ENCODE peak calls at places on chromosomes 7 and 10, in ten cellular contexts. N, O, U, L, F, P, A, T, M and K are unnamed samples.

GRCh38 chr10:119401671-119402395 is 140.7 kb downstream of the RGS10 start:
- DNase-seq in P (no peak), T (no peak), F (peak), O (no peak), L (no peak), A (peak), U (peak), M (no peak), N (no peak), K (peak)

GRCh38 chr10:106973716-106974115 is 190.8 kb downstream of the SORCS1 start:
- DNase-seq in F (no peak), P (no peak), U (no peak), A (no peak), M (no peak), T (no peak), N (no peak), L (no peak), O (no peak), K (no peak)

GRCh38 chr7:102433319-102434038 is at the start of gene ORAI2:
- DNase-seq in P (peak), A (peak), F (peak), N (peak), U (peak), M (peak), L (peak), T (peak), O (peak), K (peak)

GRCh38 chr7:24715661-24716479 is 41.4 kb downstream of the GSDME start:
- DNase-seq in F (peak), L (no peak), M (no peak), N (peak), T (no peak), O (no peak), U (peak), A (no peak), P (no peak), K (no peak)

GRCh38 chr7:120064565-120064964 is 208.4 kb upstream of the KCND2 start:
- DNase-seq in L (no peak), O (no peak), M (no peak), U (peak), P (no peak), A (no peak), N (no peak), F (peak), T (no peak), K (no peak)

GRCh38 chr7:412313-412710 is 107.3 kb downstream of the PDGFA start:
- DNase-seq in O (no peak), M (no peak), U (no peak), F (no peak), A (peak), T (no peak), L (no peak), N (no peak), P (no peak), K (no peak)

GRCh38 chr10:58475322-58476277 is 37.1 kb upstream of the BICC1 start:
- DNase-seq in P (no peak), N (no peak), L (no peak), T (no peak), F (peak), U (peak), A (no peak), M (no peak), O (no peak), K (no peak)

GRCh38 chr10:116815641-116816415 is 33.5 kb upstream of the ENO4 start:
- DNase-seq in L (no peak), T (no peak), P (no peak), A (peak), O (no peak), M (no peak), N (no peak), F (no peak), U (peak), K (no peak)

GRCh38 chr10:97788552-97789442 is 17.0 kb upstream of the SFRP5 start:
- DNase-seq in A (no peak), M (no peak), L (no peak), U (no peak), F (peak), N (no peak), O (no peak), P (no peak), T (no peak), K (no peak)

GRCh38 chr10:119370046-119370770 is 162.8 kb downstream of the GRK5 start:
- DNase-seq in F (peak), O (no peak), N (no peak), T (no peak), U (peak), P (no peak), A (no peak), L (no peak), M (no peak), K (no peak)

GRCh38 chr7:132109768-132110167 is 466.5 kb downstream of the PLXNA4 start:
- DNase-seq in O (no peak), L (no peak), F (no peak), A (no peak), M (no peak), P (no peak), N (no peak), U (no peak), T (no peak), K (no peak)

GRCh38 chr7:33432825-33433224 is 303.5 kb downstream of the BBS9 start:
- DNase-seq in U (no peak), M (no peak), T (no peak), N (no peak), F (no peak), A (no peak), P (no peak), L (no peak), O (no peak), K (no peak)

GRCh38 chr10:114855776-114856543 is 34.4 kb downstream of the FHIP2A start:
- DNase-seq in L (no peak), T (no peak), M (no peak), F (peak), O (no peak), U (peak), P (no peak), N (no peak), A (no peak), K (no peak)

GRCh38 chr10:785539-786214 is 96.2 kb upstream of the DIP2C start:
- DNase-seq in L (no peak), U (no peak), P (no peak), T (no peak), O (no peak), A (peak), F (no peak), N (peak), M (no peak), K (no peak)

GRCh38 chr7:78769551-78770101 is 683.8 kb downstream of the MAGI2 start:
- DNase-seq in A (no peak), U (no peak), M (no peak), T (no peak), O (no peak), P (no peak), F (no peak), N (no peak), L (no peak), K (no peak)

GRCh38 chr7:68250143-68250542 is 1253.5 kb downstream of the TYW1 start:
- DNase-seq in O (no peak), L (no peak), M (no peak), A (no peak), U (no peak), N (no peak), F (no peak), T (no peak), P (no peak), K (no peak)

GRCh38 chr10:33521062-33521461 is 186.6 kb upstream of the NRP1 start:
- DNase-seq in L (no peak), N (no peak), U (no peak), M (no peak), T (no peak), A (no peak), O (no peak), P (no peak), F (peak), K (no peak)

GRCh38 chr10:59623823-59624535 is 85.7 kb downstream of the SLC16A9 start:
- DNase-seq in L (no peak), U (no peak), O (no peak), P (no peak), M (no peak), N (no peak), A (no peak), T (no peak), F (peak), K (no peak)

GRCh38 chr7:152512711-152513110 is 76.9 kb upstream of the KMT2C start:
- DNase-seq in L (no peak), M (no peak), T (no peak), A (no peak), O (peak), F (no peak), N (peak), U (no peak), P (no peak), K (no peak)

GRCh38 chr7:732094-732541 is 5.0 kb upstream of the PRKAR1B start:
- DNase-seq in U (no peak), A (no peak), O (no peak), P (no peak), T (no peak), L (no peak), M (no peak), N (no peak), F (no peak), K (peak)

GRCh38 chr10:59903871-59904270 is 2.5 kb downstream of the CCDC6 start:
- DNase-seq in M (no peak), F (peak), N (no peak), L (no peak), A (no peak), O (no peak), P (no peak), T (no peak), U (peak), K (no peak)

GRCh38 chr7:20816389-20816959 is 29.8 kb upstream of the SP8 start:
- DNase-seq in A (no peak), O (no peak), L (no peak), T (no peak), N (no peak), U (no peak), M (no peak), P (no peak), F (no peak), K (no peak)

GRCh38 chr7:75038508-75038907 is 35.1 kb downstream of the RCC1L start:
- DNase-seq in T (no peak), F (no peak), N (peak), M (no peak), U (no peak), A (no peak), L (no peak), O (no peak), P (no peak), K (no peak)

GRCh38 chr10:58998924-58999713 is 177.3 kb upstream of the PHYHIPL start:
- DNase-seq in N (no peak), O (no peak), L (no peak), U (no peak), T (no peak), F (peak), P (no peak), A (no peak), M (no peak), K (peak)

GRCh38 chr7:94656658-94656924 is 658 bp upstream of the SGCE start:
- DNase-seq in O (no peak), A (no peak), N (no peak), L (no peak), F (no peak), T (no peak), M (no peak), U (no peak), P (no peak), K (no peak)